ENCODE peak calls at places on chromosome 12, in nine cellular contexts. M is psoas muscle, Z is spleen, F is aorta, E is dorsolateral prefrontal cortex, N is A549, P is heart right ventricle, U is body of pancreas, L is hepatocyte. S is an unnamed sample.
A peak's percentile ranks its signal among the peaks of the same experiment; 100 is the strongest.

GRCh38 chr12:112350593-112351592 is 31.3 kb downstream of the HECTD4 start:
- DNase-seq in M (no peak), Z (no peak), F (no peak), E (no peak), N (no peak), P (no peak), U (no peak), L (no peak), S (no peak)

GRCh38 chr12:46268617-46269428 is at the start of gene SLC38A1:
- DNase-seq in M (peak; percentile 90), Z (peak; percentile 98), F (peak; percentile 94), E (peak; percentile 90), N (peak; percentile 88), P (peak; percentile 83), U (peak; percentile 92), L (peak; percentile 93), S (peak; percentile 89)

GRCh38 chr12:66237505-66238175 is 48.6 kb downstream of the IRAK3 start:
- DNase-seq in M (no peak), Z (no peak), F (no peak), E (no peak), N (no peak), P (no peak), U (no peak), L (no peak), S (no peak)

GRCh38 chr12:2172486-2173214 is 119.9 kb downstream of the CACNA1C start:
- DNase-seq in M (no peak), Z (no peak), F (no peak), E (no peak), N (no peak), P (no peak), U (no peak), L (no peak), S (peak; percentile 69)

GRCh38 chr12:116975779-116976393 is 65.1 kb downstream of the FBXW8 start:
- DNase-seq in M (no peak), Z (no peak), F (no peak), E (no peak), N (no peak), P (no peak), U (no peak), L (no peak), S (no peak)

GRCh38 chr12:50110127-50110761 is 1.8 kb upstream of the COX14 start:
- DNase-seq in M (peak; percentile 79), Z (peak; percentile 80), F (peak; percentile 83), E (no peak), N (no peak), P (peak; percentile 61), U (peak; percentile 52), L (peak; percentile 76), S (peak; percentile 69)

GRCh38 chr12:76029982-76030377 is 1.6 kb downstream of the PHLDA1 start:
- DNase-seq in M (no peak), Z (no peak), F (peak; percentile 78), E (no peak), N (no peak), P (peak; percentile 18), U (no peak), L (peak; percentile 35), S (peak; percentile 18)

GRCh38 chr12:128513831-128514230 is 246.9 kb downstream of the TMEM132C start:
- DNase-seq in M (no peak), Z (no peak), F (no peak), E (no peak), N (no peak), P (no peak), U (no peak), L (no peak), S (no peak)

GRCh38 chr12:6843118-6843902 is 2.6 kb downstream of the GNB3 start:
- DNase-seq in M (peak; percentile 43), Z (no peak), F (no peak), E (no peak), N (no peak), P (no peak), U (no peak), L (no peak), S (no peak)

GRCh38 chr12:122891661-122892525 is 4.0 kb downstream of the VPS37B start:
- DNase-seq in M (no peak), Z (no peak), F (no peak), E (no peak), N (no peak), P (no peak), U (no peak), L (no peak), S (no peak)

GRCh38 chr12:122895757-122896636 is at the start of gene VPS37B:
- DNase-seq in M (peak; percentile 90), Z (peak; percentile 94), F (peak; percentile 96), E (peak; percentile 78), N (peak; percentile 87), P (peak; percentile 87), U (peak; percentile 85), L (peak; percentile 93), S (peak; percentile 93)

GRCh38 chr12:122894173-122895121 is 1.5 kb downstream of the VPS37B start:
- DNase-seq in M (no peak), Z (no peak), F (no peak), E (no peak), N (no peak), P (no peak), U (peak; percentile 55), L (no peak), S (no peak)

GRCh38 chr12:122895290-122895689 is 634 bp downstream of the VPS37B start:
- DNase-seq in M (no peak), Z (no peak), F (no peak), E (no peak), N (no peak), P (no peak), U (no peak), L (no peak), S (no peak)

DNA sequence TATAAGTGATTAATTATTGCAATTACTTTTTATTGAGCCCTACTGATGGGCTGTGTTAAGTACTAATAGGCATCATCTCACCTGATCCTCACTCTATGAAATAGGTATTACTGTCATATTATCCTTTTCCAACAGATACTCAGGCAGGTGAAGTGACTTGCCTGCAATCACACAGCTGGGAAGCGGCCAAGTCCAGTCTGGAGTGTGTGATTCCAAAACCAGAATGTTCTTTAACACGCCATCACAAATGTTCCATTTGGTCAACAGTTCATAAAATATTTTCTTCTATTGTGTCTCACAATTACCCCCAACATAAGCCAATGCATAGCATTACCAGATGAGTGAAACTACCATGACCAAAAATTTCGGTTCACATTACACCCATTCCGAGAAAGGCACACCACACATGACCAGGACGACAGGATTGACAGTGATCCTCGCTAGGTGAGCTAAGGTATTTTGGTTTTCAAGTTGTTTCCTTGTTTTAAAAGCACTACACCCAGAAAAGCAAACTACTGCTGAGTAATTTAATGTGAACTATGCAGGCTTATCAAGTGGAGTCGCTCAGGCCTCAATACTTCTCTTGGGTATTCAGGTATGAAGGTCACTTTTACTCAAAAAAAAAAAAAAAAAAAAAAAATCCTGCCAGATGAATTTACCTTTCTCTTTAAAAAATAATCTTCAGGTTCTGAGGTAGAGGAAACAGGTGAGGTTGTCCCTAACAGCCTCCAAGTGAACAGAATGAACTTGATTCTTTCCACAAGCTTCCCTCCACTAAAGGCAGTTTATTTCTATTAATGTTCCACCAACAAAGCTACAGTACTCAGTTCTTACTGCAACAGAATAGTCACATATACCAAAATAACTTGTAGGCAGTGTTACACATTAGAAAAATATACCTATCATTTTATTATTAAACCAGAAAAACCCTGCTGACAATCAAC is 2.4 kb downstream of the VPS37B start:
- DNase-seq in M (no peak), Z (no peak), F (no peak), E (no peak), N (no peak), P (no peak), U (peak; percentile 39), L (no peak), S (no peak)
- H3K4me3 ChIP-seq in M (peak overlapping the region; percentile 78), Z (peak overlapping the region; percentile 69), F (no peak overlapping the region), E (peak overlapping the region; percentile 84), N (no peak overlapping the region), P (peak overlapping the region; percentile 85), U (no peak overlapping the region), L (no peak overlapping the region), S (peak overlapping the region; percentile 85)

GRCh38 chr12:21552983-21553673 is 27.0 kb downstream of the SPX start:
- DNase-seq in M (no peak), Z (no peak), F (no peak), E (no peak), N (no peak), P (no peak), U (no peak), L (no peak), S (no peak)
- H3K27ac ChIP-seq in M (peak overlapping the region; percentile 89), Z (no peak overlapping the region), F (no peak overlapping the region), E (peak overlapping the region; percentile 80), N (no peak overlapping the region), P (no peak overlapping the region), U (no peak overlapping the region), L (no peak overlapping the region), S (no peak overlapping the region)

DNA sequence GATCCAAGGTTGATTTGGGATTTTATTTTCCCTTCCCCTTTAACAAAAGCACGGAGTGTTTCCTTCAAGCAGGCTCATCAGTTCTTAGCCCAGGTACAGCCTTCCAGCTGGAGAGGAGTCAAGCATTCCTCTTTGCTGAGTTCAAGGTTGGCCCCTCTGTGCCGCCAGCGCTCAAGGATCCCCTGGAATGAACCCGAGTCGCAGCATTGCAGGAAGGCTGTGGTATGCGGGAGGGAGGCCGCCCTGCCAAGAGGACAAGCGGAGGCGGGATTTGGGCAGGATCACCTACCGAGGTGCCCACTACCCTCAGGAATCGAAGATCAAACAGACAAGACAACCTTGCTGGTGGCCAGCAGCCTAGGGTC is 53.9 kb upstream of the NCOR2 start:
- DNase-seq in M (peak; percentile 88), Z (no peak), F (peak; percentile 90), E (no peak), N (no peak), P (peak; percentile 70), U (peak; percentile 73), L (peak; percentile 41), S (peak; percentile 90)
- H3K4me3 ChIP-seq in M (peak overlapping the region; percentile 8), Z (no peak overlapping the region), F (no peak overlapping the region), E (no peak overlapping the region), N (no peak overlapping the region), P (no peak overlapping the region), U (no peak overlapping the region), L (no peak overlapping the region), S (no peak overlapping the region)

GRCh38 chr12:54331461-54331860 is 6.5 kb downstream of the COPZ1 start:
- DNase-seq in M (no peak), Z (no peak), F (no peak), E (no peak), N (no peak), P (no peak), U (no peak), L (no peak), S (no peak)

GRCh38 chr12:54330442-54330841 is 5.5 kb downstream of the COPZ1 start:
- DNase-seq in M (no peak), Z (no peak), F (no peak), E (no peak), N (no peak), P (no peak), U (no peak), L (no peak), S (no peak)

GRCh38 chr12:54333420-54334034 is 8.6 kb downstream of the COPZ1 start:
- DNase-seq in M (no peak), Z (no peak), F (no peak), E (no peak), N (no peak), P (no peak), U (no peak), L (no peak), S (no peak)

GRCh38 chr12:54328595-54329337 is 3.8 kb downstream of the COPZ1 start:
- DNase-seq in M (no peak), Z (no peak), F (no peak), E (no peak), N (no peak), P (no peak), U (no peak), L (no peak), S (no peak)

DNA sequence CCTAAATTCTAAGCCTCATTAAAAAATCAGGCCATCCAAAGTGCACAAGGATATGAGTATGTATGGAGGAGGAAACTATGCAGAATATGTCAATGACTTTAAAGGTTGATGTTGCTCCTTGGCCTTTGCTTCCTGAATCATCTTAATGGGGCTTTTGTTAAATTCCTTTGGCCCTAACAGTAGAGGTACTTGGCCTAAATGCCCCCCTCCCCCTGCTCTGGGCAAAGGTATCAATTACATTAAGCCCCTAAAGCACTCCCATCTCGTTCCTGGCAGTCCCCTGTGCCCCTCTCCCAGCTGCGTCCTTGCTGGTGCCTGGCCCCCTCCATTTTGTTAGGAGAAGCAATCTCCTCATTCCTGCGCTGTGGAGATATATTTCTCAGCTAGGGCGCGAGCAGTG is 4.8 kb downstream of the COPZ1 start:
- DNase-seq in M (no peak), Z (no peak), F (no peak), E (no peak), N (no peak), P (no peak), U (no peak), L (no peak), S (no peak)
- H3K27ac ChIP-seq in M (no peak overlapping the region), Z (peak overlapping the region; percentile 66), F (no peak overlapping the region), E (no peak overlapping the region), N (peak overlapping the region; percentile 22), P (no peak overlapping the region), U (no peak overlapping the region), L (peak overlapping the region; percentile 58), S (no peak overlapping the region)

S was measured in right cardiac atrium.